ENCODE peak calls at places on chromosomes 12 and 14, in six cellular contexts. One of them, this sample, is unnamed.

GRCh38 chr12:4526923-4527546 is 11.7 kb upstream of the RAD51AP1 start:
- DNase-seq in foreskin keratinocyte: no peak
- DNase-seq in sciatic nerve: no peak
- DNase-seq in sigmoid colon: no peak
- DNase-seq in CD4-positive, alpha-beta T cell: no peak
- DNase-seq in stimulated activated CD4-positive, alpha-beta T cell treated with anti-CD3 and anti-CD28 coated beads, Interleukin-2, amount 100 ng/mL, for 24 hours: no peak
- DNase-seq in this sample: no peak

GRCh38 chr12:105659355-105660075 is 329.0 kb downstream of the C12orf75 start:
- DNase-seq in foreskin keratinocyte: peak
- DNase-seq in sciatic nerve: no peak
- DNase-seq in sigmoid colon: no peak
- DNase-seq in CD4-positive, alpha-beta T cell: no peak
- DNase-seq in stimulated activated CD4-positive, alpha-beta T cell treated with anti-CD3 and anti-CD28 coated beads, Interleukin-2, amount 100 ng/mL, for 24 hours: no peak
- DNase-seq in this sample: no peak

GRCh38 chr14:55699131-55700057 is 119.4 kb downstream of the KTN1 start:
- DNase-seq in foreskin keratinocyte: peak
- DNase-seq in sciatic nerve: no peak
- DNase-seq in sigmoid colon: no peak
- DNase-seq in CD4-positive, alpha-beta T cell: no peak
- DNase-seq in stimulated activated CD4-positive, alpha-beta T cell treated with anti-CD3 and anti-CD28 coated beads, Interleukin-2, amount 100 ng/mL, for 24 hours: no peak
- DNase-seq in this sample: no peak

GRCh38 chr12:113860950-113861349 is 105.2 kb downstream of the RBM19 start:
- DNase-seq in foreskin keratinocyte: peak
- DNase-seq in sciatic nerve: no peak
- DNase-seq in sigmoid colon: no peak
- DNase-seq in CD4-positive, alpha-beta T cell: no peak
- DNase-seq in stimulated activated CD4-positive, alpha-beta T cell treated with anti-CD3 and anti-CD28 coated beads, Interleukin-2, amount 100 ng/mL, for 24 hours: no peak
- DNase-seq in this sample: no peak

GRCh38 chr14:42918615-42919014 is 1311.9 kb downstream of the LRFN5 start:
- DNase-seq in foreskin keratinocyte: no peak
- DNase-seq in sciatic nerve: no peak
- DNase-seq in sigmoid colon: no peak
- DNase-seq in CD4-positive, alpha-beta T cell: no peak
- DNase-seq in stimulated activated CD4-positive, alpha-beta T cell treated with anti-CD3 and anti-CD28 coated beads, Interleukin-2, amount 100 ng/mL, for 24 hours: no peak
- DNase-seq in this sample: no peak

GRCh38 chr14:75440733-75441474 is 13.1 kb downstream of the JDP2 start:
- DNase-seq in foreskin keratinocyte: no peak
- DNase-seq in sciatic nerve: no peak
- DNase-seq in sigmoid colon: peak
- DNase-seq in CD4-positive, alpha-beta T cell: no peak
- DNase-seq in stimulated activated CD4-positive, alpha-beta T cell treated with anti-CD3 and anti-CD28 coated beads, Interleukin-2, amount 100 ng/mL, for 24 hours: no peak
- DNase-seq in this sample: no peak

GRCh38 chr14:61462566-61463195 is 141.3 kb downstream of the PRKCH start:
- DNase-seq in foreskin keratinocyte: no peak
- DNase-seq in sciatic nerve: no peak
- DNase-seq in sigmoid colon: no peak
- DNase-seq in CD4-positive, alpha-beta T cell: no peak
- DNase-seq in stimulated activated CD4-positive, alpha-beta T cell treated with anti-CD3 and anti-CD28 coated beads, Interleukin-2, amount 100 ng/mL, for 24 hours: peak
- DNase-seq in this sample: peak

GRCh38 chr14:105761842-105762241 is 235.5 kb downstream of the TMEM121 start:
- DNase-seq in foreskin keratinocyte: no peak
- DNase-seq in sciatic nerve: no peak
- DNase-seq in sigmoid colon: no peak
- DNase-seq in CD4-positive, alpha-beta T cell: no peak
- DNase-seq in stimulated activated CD4-positive, alpha-beta T cell treated with anti-CD3 and anti-CD28 coated beads, Interleukin-2, amount 100 ng/mL, for 24 hours: no peak
- DNase-seq in this sample: no peak

GRCh38 chr14:21807975-21808374 is 134.4 kb upstream of the OR4E1 start:
- DNase-seq in foreskin keratinocyte: no peak
- DNase-seq in sciatic nerve: no peak
- DNase-seq in sigmoid colon: no peak
- DNase-seq in CD4-positive, alpha-beta T cell: no peak
- DNase-seq in stimulated activated CD4-positive, alpha-beta T cell treated with anti-CD3 and anti-CD28 coated beads, Interleukin-2, amount 100 ng/mL, for 24 hours: no peak
- DNase-seq in this sample: no peak

GRCh38 chr12:1592444-1593231 is 1.7 kb downstream of the FBXL14 start:
- DNase-seq in foreskin keratinocyte: no peak
- DNase-seq in sciatic nerve: peak
- DNase-seq in sigmoid colon: peak
- DNase-seq in CD4-positive, alpha-beta T cell: peak
- DNase-seq in stimulated activated CD4-positive, alpha-beta T cell treated with anti-CD3 and anti-CD28 coated beads, Interleukin-2, amount 100 ng/mL, for 24 hours: peak
- DNase-seq in this sample: peak

GRCh38 chr12:116143883-116144266 is 133.6 kb downstream of the MED13L start:
- DNase-seq in foreskin keratinocyte: no peak
- DNase-seq in sciatic nerve: no peak
- DNase-seq in sigmoid colon: no peak
- DNase-seq in CD4-positive, alpha-beta T cell: no peak
- DNase-seq in stimulated activated CD4-positive, alpha-beta T cell treated with anti-CD3 and anti-CD28 coated beads, Interleukin-2, amount 100 ng/mL, for 24 hours: no peak
- DNase-seq in this sample: no peak

GRCh38 chr14:24556756-24557155 is 19.3 kb downstream of the CTSG start:
- DNase-seq in foreskin keratinocyte: peak
- DNase-seq in sciatic nerve: no peak
- DNase-seq in sigmoid colon: no peak
- DNase-seq in CD4-positive, alpha-beta T cell: no peak
- DNase-seq in stimulated activated CD4-positive, alpha-beta T cell treated with anti-CD3 and anti-CD28 coated beads, Interleukin-2, amount 100 ng/mL, for 24 hours: no peak
- DNase-seq in this sample: no peak

GRCh38 chr12:23949212-23950010 is at the start of gene SOX5:
- DNase-seq in foreskin keratinocyte: no peak
- DNase-seq in sciatic nerve: peak
- DNase-seq in sigmoid colon: peak
- DNase-seq in CD4-positive, alpha-beta T cell: no peak
- DNase-seq in stimulated activated CD4-positive, alpha-beta T cell treated with anti-CD3 and anti-CD28 coated beads, Interleukin-2, amount 100 ng/mL, for 24 hours: no peak
- DNase-seq in this sample: no peak

GRCh38 chr14:61860294-61860918 is 98.2 kb downstream of the SNAPC1 start:
- DNase-seq in foreskin keratinocyte: no peak
- DNase-seq in sciatic nerve: no peak
- DNase-seq in sigmoid colon: no peak
- DNase-seq in CD4-positive, alpha-beta T cell: peak
- DNase-seq in stimulated activated CD4-positive, alpha-beta T cell treated with anti-CD3 and anti-CD28 coated beads, Interleukin-2, amount 100 ng/mL, for 24 hours: peak
- DNase-seq in this sample: peak

GRCh38 chr12:90995041-90995440 is 9.7 kb downstream of the EPYC start:
- DNase-seq in foreskin keratinocyte: no peak
- DNase-seq in sciatic nerve: no peak
- DNase-seq in sigmoid colon: no peak
- DNase-seq in CD4-positive, alpha-beta T cell: no peak
- DNase-seq in stimulated activated CD4-positive, alpha-beta T cell treated with anti-CD3 and anti-CD28 coated beads, Interleukin-2, amount 100 ng/mL, for 24 hours: no peak
- DNase-seq in this sample: no peak

GRCh38 chr14:100712490-100712889 is 14.2 kb upstream of the DLK1 start:
- DNase-seq in foreskin keratinocyte: peak
- DNase-seq in sciatic nerve: no peak
- DNase-seq in sigmoid colon: no peak
- DNase-seq in CD4-positive, alpha-beta T cell: no peak
- DNase-seq in stimulated activated CD4-positive, alpha-beta T cell treated with anti-CD3 and anti-CD28 coated beads, Interleukin-2, amount 100 ng/mL, for 24 hours: no peak
- DNase-seq in this sample: no peak

GRCh38 chr14:75491376-75491978 is 30.8 kb upstream of the BATF start:
- DNase-seq in foreskin keratinocyte: no peak
- DNase-seq in sciatic nerve: no peak
- DNase-seq in sigmoid colon: no peak
- DNase-seq in CD4-positive, alpha-beta T cell: no peak
- DNase-seq in stimulated activated CD4-positive, alpha-beta T cell treated with anti-CD3 and anti-CD28 coated beads, Interleukin-2, amount 100 ng/mL, for 24 hours: no peak
- DNase-seq in this sample: no peak

GRCh38 chr14:58637040-58637390 is 747 bp upstream of the DACT1 start:
- DNase-seq in foreskin keratinocyte: peak
- DNase-seq in sciatic nerve: peak
- DNase-seq in sigmoid colon: peak
- DNase-seq in CD4-positive, alpha-beta T cell: peak
- DNase-seq in stimulated activated CD4-positive, alpha-beta T cell treated with anti-CD3 and anti-CD28 coated beads, Interleukin-2, amount 100 ng/mL, for 24 hours: peak
- DNase-seq in this sample: peak

GRCh38 chr12:57624441-57625220 is 8.4 kb downstream of the B4GALNT1 start:
- DNase-seq in foreskin keratinocyte: no peak
- DNase-seq in sciatic nerve: no peak
- DNase-seq in sigmoid colon: peak
- DNase-seq in CD4-positive, alpha-beta T cell: no peak
- DNase-seq in stimulated activated CD4-positive, alpha-beta T cell treated with anti-CD3 and anti-CD28 coated beads, Interleukin-2, amount 100 ng/mL, for 24 hours: no peak
- DNase-seq in this sample: no peak

GRCh38 chr12:124508323-124509096 is 58.9 kb downstream of the NCOR2 start:
- DNase-seq in foreskin keratinocyte: no peak
- DNase-seq in sciatic nerve: no peak
- DNase-seq in sigmoid colon: peak
- DNase-seq in CD4-positive, alpha-beta T cell: no peak
- DNase-seq in stimulated activated CD4-positive, alpha-beta T cell treated with anti-CD3 and anti-CD28 coated beads, Interleukin-2, amount 100 ng/mL, for 24 hours: no peak
- DNase-seq in this sample: no peak

GRCh38 chr12:53230971-53231858 is 794 bp downstream of the RARG start:
- DNase-seq in foreskin keratinocyte: no peak
- DNase-seq in sciatic nerve: no peak
- DNase-seq in sigmoid colon: no peak
- DNase-seq in CD4-positive, alpha-beta T cell: no peak
- DNase-seq in stimulated activated CD4-positive, alpha-beta T cell treated with anti-CD3 and anti-CD28 coated beads, Interleukin-2, amount 100 ng/mL, for 24 hours: peak
- DNase-seq in this sample: no peak

GRCh38 chr12:49565956-49566265 is 2.0 kb downstream of the MCRS1 start:
- DNase-seq in foreskin keratinocyte: no peak
- DNase-seq in sciatic nerve: no peak
- DNase-seq in sigmoid colon: no peak
- DNase-seq in CD4-positive, alpha-beta T cell: no peak
- DNase-seq in stimulated activated CD4-positive, alpha-beta T cell treated with anti-CD3 and anti-CD28 coated beads, Interleukin-2, amount 100 ng/mL, for 24 hours: no peak
- DNase-seq in this sample: no peak

GRCh38 chr14:65588426-65589140 is 176.1 kb downstream of the FUT8 start:
- DNase-seq in foreskin keratinocyte: no peak
- DNase-seq in sciatic nerve: no peak
- DNase-seq in sigmoid colon: no peak
- DNase-seq in CD4-positive, alpha-beta T cell: no peak
- DNase-seq in stimulated activated CD4-positive, alpha-beta T cell treated with anti-CD3 and anti-CD28 coated beads, Interleukin-2, amount 100 ng/mL, for 24 hours: no peak
- DNase-seq in this sample: no peak

GRCh38 chr14:95979339-95980042 is 59.7 kb upstream of the C14orf132 start:
- DNase-seq in foreskin keratinocyte: no peak
- DNase-seq in sciatic nerve: no peak
- DNase-seq in sigmoid colon: no peak
- DNase-seq in CD4-positive, alpha-beta T cell: no peak
- DNase-seq in stimulated activated CD4-positive, alpha-beta T cell treated with anti-CD3 and anti-CD28 coated beads, Interleukin-2, amount 100 ng/mL, for 24 hours: no peak
- DNase-seq in this sample: no peak

GRCh38 chr14:98244162-98244948 is 1027.6 kb downstream of the BCL11B start:
- DNase-seq in foreskin keratinocyte: no peak
- DNase-seq in sciatic nerve: no peak
- DNase-seq in sigmoid colon: no peak
- DNase-seq in CD4-positive, alpha-beta T cell: no peak
- DNase-seq in stimulated activated CD4-positive, alpha-beta T cell treated with anti-CD3 and anti-CD28 coated beads, Interleukin-2, amount 100 ng/mL, for 24 hours: no peak
- DNase-seq in this sample: no peak

GRCh38 chr14:73209943-73210342 is 27.4 kb upstream of the PAPLN start:
- DNase-seq in foreskin keratinocyte: no peak
- DNase-seq in sciatic nerve: no peak
- DNase-seq in sigmoid colon: no peak
- DNase-seq in CD4-positive, alpha-beta T cell: no peak
- DNase-seq in stimulated activated CD4-positive, alpha-beta T cell treated with anti-CD3 and anti-CD28 coated beads, Interleukin-2, amount 100 ng/mL, for 24 hours: no peak
- DNase-seq in this sample: no peak

GRCh38 chr12:45336762-45337596 is 121.1 kb downstream of the ANO6 start:
- DNase-seq in foreskin keratinocyte: peak
- DNase-seq in sciatic nerve: no peak
- DNase-seq in sigmoid colon: no peak
- DNase-seq in CD4-positive, alpha-beta T cell: no peak
- DNase-seq in stimulated activated CD4-positive, alpha-beta T cell treated with anti-CD3 and anti-CD28 coated beads, Interleukin-2, amount 100 ng/mL, for 24 hours: no peak
- DNase-seq in this sample: no peak

GRCh38 chr12:121466800-121467637 is 67.1 kb downstream of the RNF34 start:
- DNase-seq in foreskin keratinocyte: no peak
- DNase-seq in sciatic nerve: peak
- DNase-seq in sigmoid colon: peak
- DNase-seq in CD4-positive, alpha-beta T cell: peak
- DNase-seq in stimulated activated CD4-positive, alpha-beta T cell treated with anti-CD3 and anti-CD28 coated beads, Interleukin-2, amount 100 ng/mL, for 24 hours: peak
- DNase-seq in this sample: peak

GRCh38 chr14:102377696-102378095 is 15.0 kb downstream of the TECPR2 start:
- DNase-seq in foreskin keratinocyte: no peak
- DNase-seq in sciatic nerve: no peak
- DNase-seq in sigmoid colon: no peak
- DNase-seq in CD4-positive, alpha-beta T cell: no peak
- DNase-seq in stimulated activated CD4-positive, alpha-beta T cell treated with anti-CD3 and anti-CD28 coated beads, Interleukin-2, amount 100 ng/mL, for 24 hours: no peak
- DNase-seq in this sample: no peak

GRCh38 chr12:50390284-50390683 is 6.1 kb downstream of the FAM186A start:
- DNase-seq in foreskin keratinocyte: peak
- DNase-seq in sciatic nerve: no peak
- DNase-seq in sigmoid colon: no peak
- DNase-seq in CD4-positive, alpha-beta T cell: no peak
- DNase-seq in stimulated activated CD4-positive, alpha-beta T cell treated with anti-CD3 and anti-CD28 coated beads, Interleukin-2, amount 100 ng/mL, for 24 hours: no peak
- DNase-seq in this sample: no peak

GRCh38 chr14:100278702-100279101 is 27.5 kb downstream of the SLC25A29 start:
- DNase-seq in foreskin keratinocyte: no peak
- DNase-seq in sciatic nerve: no peak
- DNase-seq in sigmoid colon: no peak
- DNase-seq in CD4-positive, alpha-beta T cell: no peak
- DNase-seq in stimulated activated CD4-positive, alpha-beta T cell treated with anti-CD3 and anti-CD28 coated beads, Interleukin-2, amount 100 ng/mL, for 24 hours: no peak
- DNase-seq in this sample: no peak

GRCh38 chr12:121413917-121414316 is 14.0 kb downstream of the RNF34 start:
- DNase-seq in foreskin keratinocyte: no peak
- DNase-seq in sciatic nerve: no peak
- DNase-seq in sigmoid colon: no peak
- DNase-seq in CD4-positive, alpha-beta T cell: no peak
- DNase-seq in stimulated activated CD4-positive, alpha-beta T cell treated with anti-CD3 and anti-CD28 coated beads, Interleukin-2, amount 100 ng/mL, for 24 hours: no peak
- DNase-seq in this sample: no peak

GRCh38 chr14:59788176-59788575 is 82.4 kb downstream of the RTN1 start:
- DNase-seq in foreskin keratinocyte: no peak
- DNase-seq in sciatic nerve: no peak
- DNase-seq in sigmoid colon: no peak
- DNase-seq in CD4-positive, alpha-beta T cell: no peak
- DNase-seq in stimulated activated CD4-positive, alpha-beta T cell treated with anti-CD3 and anti-CD28 coated beads, Interleukin-2, amount 100 ng/mL, for 24 hours: no peak
- DNase-seq in this sample: no peak

GRCh38 chr12:66774921-66775320 is 96.0 kb upstream of the GRIP1 start:
- DNase-seq in foreskin keratinocyte: no peak
- DNase-seq in sciatic nerve: no peak
- DNase-seq in sigmoid colon: no peak
- DNase-seq in CD4-positive, alpha-beta T cell: no peak
- DNase-seq in stimulated activated CD4-positive, alpha-beta T cell treated with anti-CD3 and anti-CD28 coated beads, Interleukin-2, amount 100 ng/mL, for 24 hours: no peak
- DNase-seq in this sample: no peak

GRCh38 chr12:62530596-62530995 is 64.0 kb downstream of the MON2 start:
- DNase-seq in foreskin keratinocyte: no peak
- DNase-seq in sciatic nerve: no peak
- DNase-seq in sigmoid colon: no peak
- DNase-seq in CD4-positive, alpha-beta T cell: no peak
- DNase-seq in stimulated activated CD4-positive, alpha-beta T cell treated with anti-CD3 and anti-CD28 coated beads, Interleukin-2, amount 100 ng/mL, for 24 hours: no peak
- DNase-seq in this sample: no peak

GRCh38 chr12:132831771-132832170 is 3.1 kb upstream of the GOLGA3 start:
- DNase-seq in foreskin keratinocyte: no peak
- DNase-seq in sciatic nerve: no peak
- DNase-seq in sigmoid colon: no peak
- DNase-seq in CD4-positive, alpha-beta T cell: no peak
- DNase-seq in stimulated activated CD4-positive, alpha-beta T cell treated with anti-CD3 and anti-CD28 coated beads, Interleukin-2, amount 100 ng/mL, for 24 hours: no peak
- DNase-seq in this sample: no peak

This sample was measured in activated CD8-positive, alpha-beta memory T cell treated with anti-CD3 and anti-CD28 coated beads, Interleukin-2, amount 50 U/mL, for 48 hours.